ENCODE peak calls at places on chromosomes 12 and 14, in eight cellular contexts. N is Calu3, O is tibial nerve, V is NCI-H748 treated with DMSO at 0.1 percent for 48 hours, Y is posterior cingulate gyrus, T is amniotic stem cell, R is Right ventricle myocardium superior, C is astrocyte. K is an unnamed sample.

GRCh38 chr14:97095269-97095668 is 298.1 kb downstream of the VRK1 start:
- DNase-seq in O (no peak), Y (no peak), V (no peak), R (no peak), N (no peak), T (no peak), C (no peak), K (no peak)

GRCh38 chr12:3199551-3200031 is 122.4 kb downstream of the TSPAN9 start:
- DNase-seq in O (no peak), N (peak), R (no peak), V (no peak), Y (peak), C (peak), T (no peak), K (peak)

GRCh38 chr12:63400746-63401145 is 249.7 kb upstream of the AVPR1A start:
- DNase-seq in R (no peak), T (no peak), C (peak), N (peak), V (peak), Y (no peak), O (no peak), K (peak)

GRCh38 chr12:92467886-92468285 is 234.9 kb upstream of the PLEKHG7 start:
- DNase-seq in C (peak), N (no peak), V (no peak), T (no peak), R (no peak), O (no peak), Y (no peak), K (peak)

GRCh38 chr14:71711619-71712018 is 220.6 kb upstream of the RGS6 start:
- DNase-seq in N (peak), C (peak), T (peak), Y (no peak), R (no peak), O (no peak), V (no peak), K (peak)

GRCh38 chr14:53701108-53701875 is 255.3 kb downstream of the BMP4 start:
- DNase-seq in V (no peak), R (no peak), Y (no peak), T (no peak), C (no peak), O (no peak), N (no peak), K (no peak)

GRCh38 chr14:90970167-90970600 is 90.3 kb downstream of the RPS6KA5 start:
- DNase-seq in T (no peak), O (no peak), N (no peak), R (no peak), V (no peak), Y (no peak), C (peak), K (no peak)

GRCh38 chr12:23556661-23557060 is 392.8 kb downstream of the SOX5 start:
- DNase-seq in O (no peak), Y (no peak), R (no peak), T (no peak), N (no peak), C (no peak), V (no peak), K (no peak)

GRCh38 chr12:86230516-86231146 is 25.6 kb downstream of the MGAT4C start:
- DNase-seq in N (no peak), C (peak), V (no peak), R (no peak), T (no peak), Y (no peak), O (no peak), K (peak)

GRCh38 chr12:66107451-66107915 is 23.1 kb downstream of the LLPH start:
- DNase-seq in T (peak), O (peak), Y (peak), R (no peak), C (peak), V (peak), N (peak), K (peak)

GRCh38 chr14:56322531-56322930 is 204.3 kb downstream of the PELI2 start:
- DNase-seq in C (no peak), O (no peak), N (no peak), V (no peak), T (no peak), Y (no peak), R (no peak), K (no peak)

GRCh38 chr12:91926810-91927209 is 218.8 kb downstream of the BTG1 start:
- DNase-seq in O (no peak), C (peak), Y (no peak), R (no peak), V (peak), T (no peak), N (no peak), K (no peak)

GRCh38 chr12:105766029-105766428 is 372.7 kb downstream of the NUAK1 start:
- DNase-seq in Y (no peak), V (no peak), N (no peak), R (no peak), C (no peak), O (no peak), T (no peak), K (no peak)

GRCh38 chr14:98579140-98579539 is 692.9 kb downstream of the BCL11B start:
- DNase-seq in N (no peak), V (no peak), R (no peak), O (no peak), C (no peak), T (no peak), Y (no peak), K (no peak)

GRCh38 chr14:99241314-99242035 is 30.5 kb downstream of the BCL11B start:
- DNase-seq in R (no peak), O (no peak), C (no peak), Y (peak), V (no peak), T (no peak), N (no peak), K (no peak)

GRCh38 chr14:56608682-56609081 is 29.1 kb downstream of the TMEM260 start:
- DNase-seq in C (no peak), O (no peak), N (no peak), R (no peak), V (no peak), Y (no peak), T (no peak), K (no peak)

GRCh38 chr12:27480031-27480430 is 33.5 kb downstream of the SMCO2 start:
- DNase-seq in N (no peak), V (no peak), Y (no peak), T (no peak), R (no peak), O (no peak), C (no peak), K (no peak)

GRCh38 chr12:47364251-47364650 is 284.5 kb upstream of the AMIGO2 start:
- DNase-seq in O (no peak), R (no peak), C (no peak), N (no peak), Y (no peak), T (no peak), V (no peak), K (no peak)

GRCh38 chr14:76647699-76648298 is 113.5 kb upstream of the VASH1 start:
- DNase-seq in N (peak), Y (peak), T (no peak), O (peak), C (peak), R (no peak), V (peak), K (peak)

GRCh38 chr14:90759370-90760054 is 56.7 kb downstream of the TTC7B start:
- DNase-seq in V (no peak), Y (no peak), T (no peak), C (no peak), R (no peak), O (no peak), N (no peak), K (no peak)

GRCh38 chr12:79547735-79548347 is 142.9 kb downstream of the PAWR start:
- DNase-seq in T (peak), R (no peak), O (peak), N (peak), C (peak), Y (no peak), V (peak), K (peak)

GRCh38 chr12:124377981-124378509 is 83.2 kb downstream of the RFLNA start:
- DNase-seq in V (no peak), T (no peak), C (no peak), N (no peak), R (no peak), Y (no peak), O (no peak), K (no peak)

GRCh38 chr14:54782803-54783659 is 119.6 kb downstream of the GCH1 start:
- DNase-seq in Y (no peak), O (no peak), T (no peak), N (peak), V (peak), C (no peak), R (peak), K (no peak)

GRCh38 chr14:80549141-80549540 is 337.8 kb upstream of the DIO2 start:
- DNase-seq in T (no peak), V (no peak), Y (no peak), R (no peak), N (no peak), C (no peak), O (no peak), K (no peak)

GRCh38 chr12:50537538-50537919 is 32.7 kb downstream of the DIP2B start:
- DNase-seq in C (peak), T (peak), R (no peak), Y (no peak), O (no peak), V (no peak), N (no peak), K (peak)

GRCh38 chr12:70849265-70849960 is 71.1 kb downstream of the PTPRR start:
- DNase-seq in T (peak), Y (no peak), N (no peak), C (peak), O (no peak), R (no peak), V (no peak), K (peak)

GRCh38 chr12:51082561-51083139 is 746 bp downstream of the CSRNP2 start:
- DNase-seq in C (peak), N (no peak), O (peak), T (peak), R (no peak), Y (no peak), V (peak), K (peak)

GRCh38 chr12:6363330-6364036 is 11.9 kb downstream of the SCNN1A start:
- DNase-seq in N (peak), C (no peak), Y (peak), T (no peak), V (no peak), O (no peak), R (peak), K (no peak)

GRCh38 chr14:25049559-25050493 is at the start of gene STXBP6:
- DNase-seq in C (peak), N (peak), O (peak), Y (peak), T (peak), R (peak), V (peak), K (no peak)

GRCh38 chr12:25592725-25593495 is 39.8 kb upstream of the LMNTD1 start:
- DNase-seq in R (no peak), T (no peak), O (no peak), C (no peak), V (no peak), Y (no peak), N (no peak), K (no peak)

GRCh38 chr12:15278816-15279658 is 43.3 kb upstream of the PTPRO start:
- DNase-seq in N (peak), V (no peak), Y (peak), O (peak), R (peak), C (peak), T (no peak), K (peak)

GRCh38 chr12:31849090-31849687 is 110.0 kb upstream of the RESF1 start:
- DNase-seq in O (no peak), Y (no peak), N (peak), T (no peak), C (peak), R (no peak), V (no peak), K (peak)

GRCh38 chr12:50764861-50765324 is 992 bp downstream of the ATF1 start:
- DNase-seq in C (peak), V (peak), O (peak), R (peak), T (peak), Y (peak), N (no peak), K (no peak)

GRCh38 chr14:95389471-95390011 is 69.8 kb upstream of the CLMN start:
- DNase-seq in T (no peak), N (no peak), C (no peak), O (peak), V (no peak), Y (no peak), R (peak), K (peak)

GRCh38 chr14:53925201-53925766 is 31.3 kb downstream of the BMP4 start:
- DNase-seq in V (no peak), R (no peak), O (no peak), T (no peak), C (no peak), N (no peak), Y (no peak), K (no peak)

GRCh38 chr12:25458047-25458552 is 95.0 kb downstream of the LMNTD1 start:
- DNase-seq in C (peak), O (peak), T (peak), N (peak), V (peak), R (no peak), Y (no peak), K (peak)